ENCODE peak calls at places on chromosomes 11 and 22, in seven cellular contexts. G is right atrium auricular region, N is thoracic aorta, K is dorsolateral prefrontal cortex, S is mucosa of descending colon, H is fibroblast of pulmonary artery, L is ovary. E is an unnamed sample.

GRCh38 chr11:2789331-2789730 is 89.5 kb upstream of the KCNQ1OT1 start:
- DNase-seq in N (no peak), G (peak), L (peak), S (peak), H (no peak), K (peak), E (no peak)

GRCh38 chr11:27421819-27422494 is 50.6 kb downstream of the LGR4 start:
- DNase-seq in L (no peak), G (no peak), S (no peak), K (no peak), N (no peak), H (no peak), E (no peak)

GRCh38 chr11:130737866-130738431 is 178.3 kb downstream of the SNX19 start:
- DNase-seq in G (no peak), S (no peak), H (peak), L (peak), K (no peak), N (no peak), E (no peak)

GRCh38 chr11:94169516-94169915 is 40.9 kb downstream of the PANX1 start:
- DNase-seq in G (no peak), L (no peak), H (no peak), S (no peak), N (no peak), K (no peak), E (no peak)

GRCh38 chr11:101618691-101619090 is 34.9 kb upstream of the TRPC6 start:
- DNase-seq in G (no peak), H (peak), N (no peak), S (no peak), L (no peak), K (no peak), E (peak)

GRCh38 chr22:30943368-30943767 is 25.2 kb downstream of the MORC2 start:
- DNase-seq in L (no peak), S (peak), K (no peak), H (no peak), G (no peak), N (no peak), E (no peak)

GRCh38 chr11:36196476-36197099 is 92.6 kb downstream of the COMMD9 start:
- DNase-seq in H (peak), G (no peak), N (no peak), L (no peak), S (no peak), K (no peak), E (no peak)

GRCh38 chr22:27348634-27349033 is 452.9 kb downstream of the MN1 start:
- DNase-seq in N (no peak), K (no peak), S (no peak), G (no peak), L (no peak), H (peak), E (peak)

GRCh38 chr22:44200855-44201550 is 20.3 kb downstream of the PARVG start:
- DNase-seq in L (no peak), S (peak), K (peak), N (no peak), G (no peak), H (no peak), E (no peak)

GRCh38 chr11:115778928-115779650 is 274.9 kb upstream of the CADM1 start:
- DNase-seq in N (no peak), L (no peak), H (no peak), S (no peak), G (no peak), K (no peak), E (no peak)

GRCh38 chr11:64891880-64892279 is 13.5 kb upstream of the EHD1 start:
- DNase-seq in S (no peak), H (no peak), G (no peak), N (no peak), K (no peak), L (no peak), E (no peak)

GRCh38 chr22:31637375-31637937 is 24.6 kb downstream of the PISD start:
- DNase-seq in S (no peak), N (no peak), L (no peak), K (no peak), H (no peak), G (no peak), E (no peak)

GRCh38 chr11:1160231-1161101 is 2.7 kb downstream of the MUC5AC start:
- DNase-seq in G (no peak), H (no peak), N (no peak), S (no peak), L (peak), K (no peak), E (no peak)

GRCh38 chr11:110968348-110969062 is 256.3 kb upstream of the ARHGAP20 start:
- DNase-seq in L (no peak), N (no peak), H (peak), K (no peak), S (no peak), G (no peak), E (no peak)

GRCh38 chr11:1411301-1411700 is 21.6 kb downstream of the BRSK2 start:
- DNase-seq in G (no peak), L (no peak), S (no peak), N (no peak), K (no peak), H (no peak), E (no peak)

DNA sequence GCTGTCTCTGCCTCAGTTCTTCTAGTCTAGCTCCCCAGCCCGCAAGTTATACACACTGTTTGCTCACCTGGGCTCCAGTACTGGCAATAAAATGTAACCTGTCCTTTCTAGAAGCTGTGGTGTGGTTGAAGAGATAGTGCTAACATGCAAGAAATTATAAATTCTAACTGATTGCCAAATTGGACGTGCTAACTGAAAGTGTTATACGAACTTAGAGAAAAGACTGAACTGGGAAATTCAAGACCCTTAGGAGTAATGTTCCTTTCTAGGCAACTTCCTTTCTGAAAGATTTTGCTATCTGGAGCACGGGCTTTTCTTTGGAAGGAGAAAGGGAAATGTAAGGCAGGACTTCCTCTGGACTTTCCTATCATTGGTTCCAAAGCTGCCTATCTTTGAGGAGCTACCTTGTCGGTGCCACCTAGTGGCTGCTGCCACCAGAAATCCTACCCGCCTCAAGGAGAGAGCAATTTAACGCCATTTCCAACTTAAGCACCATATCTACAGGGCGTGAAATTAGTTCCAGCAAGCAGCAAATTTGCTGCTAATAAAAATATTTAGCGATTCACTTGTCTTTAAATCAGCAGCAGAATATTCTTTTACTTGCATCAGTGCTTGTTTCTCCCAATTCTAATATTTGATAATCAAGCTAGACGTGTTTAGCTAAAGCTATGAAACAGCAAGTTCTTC is 12.7 kb upstream of the TMEM218 start:
- DNase-seq in L (peak), N (no peak), G (peak), S (peak), K (no peak), H (peak), E (peak)
- TF ChIP-seq CTCF in L (no peak), N (peak), G (peak), S (no peak), K (peak), H (peak), E (no peak)

GRCh38 chr22:50576070-50576469 is 2.2 kb downstream of the CPT1B start:
- DNase-seq in K (no peak), G (no peak), N (no peak), L (no peak), H (peak), S (peak), E (peak)
- TF ChIP-seq CTCF in K (no peak), G (peak), N (no peak), L (no peak), H (peak), S (no peak), E (peak)

DNA sequence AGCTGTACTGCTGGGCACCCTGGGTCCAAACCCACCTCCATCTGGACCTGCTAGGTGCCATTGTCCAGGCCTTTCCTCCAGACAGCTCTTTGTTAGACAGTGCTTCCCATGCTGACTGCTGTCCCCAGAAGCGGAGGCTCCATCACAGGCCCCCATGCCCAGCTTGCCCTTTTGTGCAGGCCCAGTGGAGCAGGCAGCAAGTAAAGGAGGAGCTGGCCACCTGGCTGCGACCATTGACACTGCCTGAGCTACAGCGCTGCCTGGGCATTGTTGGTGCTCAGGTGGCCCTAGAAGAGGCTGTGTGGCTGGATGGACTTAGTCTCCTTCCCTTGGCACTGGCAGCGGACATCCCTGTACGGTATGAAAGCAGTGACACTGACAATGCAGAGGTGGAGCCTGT is 1.5 kb downstream of the DNHD1 start:
- DNase-seq in N (no peak), G (no peak), K (no peak), H (no peak), L (no peak), S (no peak), E (no peak)
- TF ChIP-seq CTCF in N (no peak), G (no peak), K (no peak), H (no peak), L (no peak), S (no peak), E (no peak)

DNA sequence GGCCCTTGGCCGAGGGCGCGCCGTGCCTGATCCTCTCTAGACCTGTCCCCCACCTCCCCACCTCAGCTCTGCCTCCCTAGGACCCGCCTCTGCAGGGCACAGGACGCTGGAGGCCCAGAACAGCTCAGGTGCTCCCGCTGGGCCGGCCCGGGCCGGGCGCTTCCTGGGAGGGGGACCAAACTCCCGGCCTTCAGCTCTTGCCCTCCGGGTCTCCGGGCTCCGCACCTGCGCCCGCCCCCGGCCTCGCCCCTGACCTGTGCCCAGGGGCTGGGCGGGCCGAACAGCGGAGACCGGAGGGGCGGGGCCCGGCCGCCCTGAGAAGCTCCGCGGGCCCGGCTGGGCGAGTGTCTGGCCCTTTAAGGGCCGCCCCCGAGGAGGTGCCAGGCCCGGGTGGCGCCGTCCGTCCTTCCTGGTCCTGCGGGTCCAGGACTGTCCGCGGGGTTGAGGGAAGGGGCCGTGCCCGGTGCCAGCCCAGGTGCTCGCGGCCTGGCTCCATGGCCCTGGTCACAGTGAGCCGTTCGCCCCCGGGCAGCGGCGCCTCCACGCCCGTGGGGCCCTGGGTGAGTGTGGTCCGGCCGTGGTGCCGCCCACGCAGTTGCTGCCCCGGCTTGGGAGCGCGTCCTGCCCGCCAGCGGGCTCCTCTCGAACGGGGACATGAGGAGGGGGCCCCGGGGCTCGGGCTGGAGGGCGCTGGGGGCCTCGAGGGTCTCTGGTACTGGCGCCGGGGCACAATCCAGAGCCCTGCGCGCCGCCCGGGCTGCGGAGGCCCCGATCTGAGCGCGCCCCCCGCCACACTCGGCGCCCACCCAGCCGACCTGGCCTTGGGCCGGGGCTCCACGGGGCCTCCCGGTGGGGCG is at the start of gene SSH3:
- DNase-seq in G (no peak), H (peak), N (no peak), S (peak), K (peak), L (peak), E (peak)
- TF ChIP-seq CTCF in G (no peak), H (no peak), N (no peak), S (no peak), K (no peak), L (no peak), E (no peak)

DNA sequence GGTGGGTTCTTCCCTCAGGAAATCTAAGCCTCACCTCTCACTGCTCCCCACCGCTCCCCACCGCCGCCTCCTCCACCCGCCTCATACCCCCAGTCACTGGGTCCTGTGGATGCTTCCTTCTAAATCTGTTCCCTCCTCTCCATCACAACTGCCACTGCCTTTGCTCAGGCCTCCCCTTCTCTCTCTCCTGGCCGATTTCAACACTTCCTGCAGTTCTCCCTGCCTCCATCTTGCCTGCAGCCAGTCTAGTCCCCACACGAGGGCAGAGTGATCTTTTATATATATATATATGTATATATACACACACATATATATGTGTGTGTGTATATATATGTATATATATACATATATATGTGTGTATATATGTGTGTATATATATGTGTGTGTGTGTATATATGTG is 27.8 kb downstream of the CREB3L1 start:
- DNase-seq in K (no peak), H (peak), G (no peak), N (no peak), L (no peak), S (no peak), E (peak)
- TF ChIP-seq CTCF in K (no peak), H (peak), G (no peak), N (no peak), L (no peak), S (no peak), E (no peak)

GRCh38 chr22:22936190-22936914 is 48.7 kb downstream of the IGLL5 start:
- DNase-seq in H (no peak), L (no peak), K (no peak), N (no peak), S (no peak), G (no peak), E (no peak)

GRCh38 chr22:22934543-22935055 is 47.0 kb downstream of the IGLL5 start:
- DNase-seq in G (no peak), K (no peak), S (no peak), H (no peak), L (no peak), N (no peak), E (no peak)

GRCh38 chr22:22935056-22935545 is 47.5 kb downstream of the IGLL5 start:
- DNase-seq in H (no peak), L (no peak), G (no peak), N (no peak), K (no peak), S (no peak), E (no peak)

GRCh38 chr22:22936915-22937656 is 49.5 kb downstream of the IGLL5 start:
- DNase-seq in H (no peak), N (no peak), L (no peak), S (no peak), K (no peak), G (no peak), E (no peak)

GRCh38 chr22:22935546-22936157 is 48.0 kb downstream of the IGLL5 start:
- DNase-seq in K (no peak), S (peak), L (no peak), G (no peak), H (no peak), N (no peak), E (no peak)
- TF ChIP-seq CTCF in K (no peak), S (no peak), L (no peak), G (no peak), H (no peak), N (no peak), E (no peak)

DNA sequence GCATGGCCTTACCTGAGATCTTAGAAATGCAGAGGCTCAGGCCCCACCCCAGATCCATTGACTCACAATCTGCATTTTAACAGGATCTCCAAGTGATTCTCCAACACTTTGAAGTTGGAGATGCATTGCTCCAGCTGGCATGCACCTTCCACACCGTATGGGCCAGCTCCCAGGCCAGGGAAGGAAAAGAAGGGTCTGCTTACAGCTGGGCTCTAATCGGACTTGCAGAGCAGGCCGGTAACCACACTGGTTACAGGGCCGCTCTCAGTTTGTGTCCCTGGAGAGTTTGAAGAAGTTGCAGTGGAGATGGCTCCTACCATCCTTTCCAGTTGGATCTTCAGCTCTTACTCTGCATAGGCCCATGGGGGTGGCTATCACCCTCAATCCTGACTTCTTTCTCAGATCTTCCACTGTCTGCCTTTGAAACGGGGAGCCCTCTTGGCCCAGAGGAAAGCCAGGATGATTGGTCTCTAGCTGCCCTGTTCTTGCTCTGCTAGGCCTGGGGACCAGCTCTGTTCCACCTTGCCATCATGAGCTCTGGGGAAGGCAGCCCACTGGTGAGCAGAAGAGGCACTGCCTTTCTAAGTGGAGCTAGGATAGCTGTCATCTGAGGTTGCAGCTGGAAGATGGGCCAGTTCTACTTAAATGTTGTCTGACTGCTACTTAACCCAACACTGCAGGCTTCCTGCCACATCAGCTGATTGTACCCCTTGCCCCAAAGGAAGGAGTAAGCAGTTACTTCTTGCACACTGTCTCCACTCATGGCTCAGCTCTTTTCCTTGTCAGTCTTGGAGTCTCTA is 105.6 kb upstream of the NAV2 start:
- DNase-seq in K (no peak), H (no peak), S (no peak), N (no peak), G (no peak), L (no peak), E (no peak)
- TF ChIP-seq CTCF in K (no peak), H (no peak), S (no peak), N (no peak), G (no peak), L (no peak), E (no peak)

GRCh38 chr11:104908186-104908531 is 9.9 kb upstream of the CASP12 start:
- DNase-seq in H (no peak), N (no peak), L (no peak), K (no peak), S (no peak), G (no peak), E (no peak)

GRCh38 chr11:104907521-104908185 is 9.4 kb upstream of the CASP12 start:
- DNase-seq in S (no peak), K (no peak), G (no peak), L (no peak), N (no peak), H (no peak), E (no peak)

DNA sequence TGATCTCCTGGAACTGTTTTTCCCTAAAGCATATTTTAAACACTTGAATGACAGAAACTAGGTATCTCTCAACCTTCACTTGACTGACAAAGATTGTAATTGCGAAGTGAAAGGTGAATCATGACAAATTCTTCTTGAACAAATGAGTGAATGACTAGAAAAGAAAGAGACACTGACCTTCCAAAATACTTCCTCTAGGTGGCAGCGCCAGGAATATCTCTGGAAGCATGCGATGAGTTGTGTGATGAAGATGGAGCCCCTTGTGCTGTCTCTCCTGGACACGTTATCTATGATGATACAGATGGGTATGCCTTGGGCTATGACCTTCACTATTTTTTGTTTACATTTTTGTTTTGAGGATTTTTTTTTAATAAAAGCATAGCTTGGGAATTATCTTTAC is 7.0 kb upstream of the CASP12 start:
- DNase-seq in H (no peak), G (no peak), S (no peak), K (no peak), L (no peak), N (no peak), E (peak)
- TF ChIP-seq CTCF in H (no peak), G (no peak), S (no peak), K (no peak), L (no peak), N (no peak), E (no peak)

DNA sequence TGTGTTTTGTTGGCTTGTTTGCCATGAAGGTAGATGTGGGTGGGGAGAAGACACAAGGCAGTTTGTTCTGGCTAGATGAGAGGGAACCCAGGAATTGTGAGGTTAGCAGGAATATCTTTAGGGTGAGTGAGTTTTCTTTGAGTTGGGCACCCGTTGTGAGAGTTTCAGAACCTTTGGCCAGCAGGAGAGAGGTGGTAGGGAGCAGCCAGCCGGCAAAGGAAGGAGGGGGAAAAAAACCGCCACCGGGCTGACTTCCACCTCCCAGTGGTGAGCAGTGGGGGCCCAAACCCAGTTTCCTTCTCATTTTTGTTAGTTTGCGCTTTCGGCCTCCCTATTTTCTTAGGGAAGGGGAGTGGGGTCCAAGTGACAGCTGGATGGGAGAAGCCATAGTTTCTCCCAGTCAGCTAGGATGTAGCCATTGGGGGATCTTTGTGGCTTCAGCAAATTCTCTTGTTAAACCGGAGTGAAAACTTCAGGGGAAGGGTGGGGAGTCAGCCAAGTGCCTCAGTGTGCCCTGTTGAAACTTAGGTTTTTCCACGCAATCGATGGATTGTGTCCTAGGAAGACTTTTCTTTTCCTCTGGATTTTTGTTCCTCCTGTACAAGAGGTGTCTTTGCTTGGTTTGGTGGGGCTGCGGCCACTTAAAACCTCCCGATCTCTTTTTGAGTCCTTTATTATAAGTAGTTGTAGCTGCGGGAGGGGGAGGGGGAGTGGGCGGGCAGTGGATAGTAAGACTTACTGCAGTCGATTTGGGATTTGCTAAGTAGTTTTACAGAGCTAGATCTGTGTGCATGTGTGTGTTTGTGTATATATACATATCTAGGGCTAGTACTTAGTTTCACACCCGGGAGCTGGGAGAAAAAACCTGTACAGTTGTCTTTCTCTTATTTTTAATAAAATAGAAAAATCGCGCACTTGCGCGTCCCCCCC is 1.1 kb upstream of the GCAT start:
- DNase-seq in H (no peak), K (no peak), L (peak), G (no peak), N (no peak), S (peak), E (no peak)
- TF ChIP-seq CTCF in H (no peak), K (no peak), L (no peak), G (no peak), N (no peak), S (no peak), E (no peak)

E was measured in MCF 10A.